ENCODE peak calls at places on chromosomes 16 and 17, in six cellular contexts. D is neural progenitor cell, E is endodermal cell, L is thoracic aorta, V is GM12878, S is testis. Z is an unnamed sample. For H3K36me3, the result is how much of the 10 kb centered on the place peaks cover.

GRCh38 chr16:87581867-87582220 is 20.5 kb upstream of the JPH3 start:
- DNase-seq in L (peak), E (no peak), V (no peak), D (no peak), S (peak), Z (no peak)

GRCh38 chr16:83835972-83836566 is 28.3 kb downstream of the HSBP1 start:
- DNase-seq in E (no peak), V (no peak), S (no peak), L (no peak), D (no peak), Z (no peak)

GRCh38 chr17:69870751-69871199 is 204.2 kb upstream of the KCNJ16 start:
- DNase-seq in E (peak), L (no peak), D (peak), S (no peak), V (no peak), Z (no peak)

GRCh38 chr17:60036796-60037677 is 41.7 kb downstream of the HEATR6 start:
- DNase-seq in E (peak), D (peak), L (no peak), S (peak), V (peak), Z (peak)

GRCh38 chr16:58661199-58661830 is 23.3 kb downstream of the SLC38A7 start:
- DNase-seq in S (peak), L (peak), D (peak), E (peak), V (no peak), Z (no peak)

GRCh38 chr17:82246365-82247174 is 17.7 kb downstream of the SLC16A3 start:
- DNase-seq in D (no peak), L (no peak), E (no peak), V (no peak), S (peak), Z (no peak)

GRCh38 chr17:48492401-48493298 is 38.2 kb downstream of the HOXB1 start:
- DNase-seq in D (peak), L (peak), V (no peak), E (peak), S (peak), Z (peak)

GRCh38 chr17:35630530-35631148 is 43.5 kb downstream of the AP2B1 start:
- DNase-seq in D (no peak), V (no peak), E (no peak), S (no peak), L (no peak), Z (no peak)

GRCh38 chr17:63406689-63407330 is 39.3 kb downstream of the CYB561 start:
- DNase-seq in V (peak), L (peak), E (peak), D (peak), S (peak), Z (peak)

GRCh38 chr17:42163113-42163512 is 8.3 kb upstream of the RAB5C start:
- DNase-seq in V (no peak), L (no peak), D (peak), S (no peak), E (peak), Z (no peak)

GRCh38 chr17:49695698-49696232 is 12.0 kb downstream of the SLC35B1 start:
- DNase-seq in E (no peak), L (no peak), S (no peak), V (no peak), D (no peak), Z (no peak)

GRCh38 chr16:70738083-70738977 is 52.5 kb upstream of the MTSS2 start:
- DNase-seq in E (peak), S (no peak), V (no peak), L (no peak), D (peak), Z (no peak)
- TF ChIP-seq CTCF in E (peak), S (peak), V (peak), L (peak), D (peak), Z (peak)

DNA sequence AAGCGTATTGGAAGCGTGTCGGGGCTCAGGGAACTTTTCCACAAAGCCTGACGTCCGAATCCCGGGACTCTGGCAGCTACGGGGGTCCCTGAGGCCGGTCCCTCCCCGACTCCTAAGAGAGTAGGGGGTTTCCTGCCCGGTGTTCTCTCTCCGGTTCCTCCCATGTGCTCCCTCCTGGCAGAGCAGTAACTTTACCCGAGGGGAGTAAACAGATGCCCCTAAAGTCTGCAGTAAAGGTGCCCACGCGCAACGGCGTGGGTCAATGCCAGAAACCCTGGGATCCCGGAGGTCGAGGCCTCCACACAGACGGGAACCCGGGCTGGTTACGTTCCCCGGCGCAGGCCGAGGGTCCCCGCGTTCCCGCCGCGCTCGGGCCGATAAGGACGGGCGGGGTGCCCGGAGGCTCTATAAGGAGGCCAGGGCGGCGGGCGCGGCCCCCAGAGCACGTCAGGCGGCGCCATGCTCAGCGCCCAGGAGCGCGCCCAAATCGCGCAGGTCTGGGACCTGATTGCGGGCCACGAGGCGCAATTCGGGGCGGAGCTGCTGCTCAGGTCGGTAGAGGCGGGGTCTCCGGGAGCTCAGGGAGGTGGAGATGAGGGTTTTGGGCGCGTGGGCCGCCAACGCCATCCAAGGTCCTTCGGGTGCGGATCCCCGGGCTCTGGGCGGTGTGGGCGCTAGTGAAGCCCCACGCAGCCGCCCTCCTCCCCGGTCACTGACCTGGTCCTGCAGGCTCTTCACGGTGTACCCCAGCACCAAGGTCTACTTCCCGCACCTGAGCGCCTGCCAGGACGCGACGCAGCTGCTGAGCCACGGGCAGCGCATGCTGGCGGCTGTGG is at the start of gene HBM:
- DNase-seq in D (peak), S (no peak), L (no peak), E (peak), V (no peak), Z (no peak)
- H3K4me3 ChIP-seq in D (peak), S (no peak), L (peak), E (no peak), V (no peak), Z (no peak)

GRCh38 chr16:1674751-1675664 is 3.1 kb upstream of the JPT2 start:
- DNase-seq in S (no peak), V (no peak), D (no peak), E (peak), L (no peak), Z (no peak)
- H3K36me3 ChIP-seq in S (under half), V (under half), D (under half), E (half or more), L (half or more), Z (under half)

DNA sequence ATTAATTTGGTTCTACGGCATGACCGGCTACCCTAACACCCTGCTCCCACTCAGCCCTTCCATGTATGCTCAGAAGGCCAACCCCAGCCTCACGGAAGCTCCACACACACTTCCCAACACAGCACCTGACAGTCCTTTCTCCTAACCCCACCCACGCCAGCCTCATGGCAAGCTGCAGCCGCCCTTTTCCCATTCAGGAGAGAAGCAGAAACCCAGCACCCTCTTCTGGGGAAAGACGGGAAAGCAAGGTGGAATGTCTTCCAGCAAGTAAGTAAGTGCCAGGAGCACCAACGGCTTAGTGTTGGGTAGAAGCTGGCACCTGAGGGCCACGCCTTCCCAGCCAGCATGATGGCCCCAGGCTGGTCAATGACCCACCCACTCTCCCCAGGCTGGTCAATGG is 32.1 kb downstream of the ABR start:
- DNase-seq in E (peak), S (peak), D (peak), V (no peak), L (no peak), Z (no peak)
- TF ChIP-seq CTCF in E (peak), S (peak), D (peak), V (no peak), L (peak), Z (no peak)